ENCODE peak calls at places on chromosome 20, in eight cellular contexts. P, H, V, W, Z, A, E and K are unnamed samples.

GRCh38 chr20:50744143-50744792 is 12.9 kb downstream of the PARD6B start:
- DNase-seq in P (peak), H (no peak), V (peak), W (peak), Z (peak), A (peak), E (peak), K (peak)

GRCh38 chr20:41592516-41593192 is 25.5 kb downstream of the CHD6 start:
- DNase-seq in P (no peak), H (no peak), V (no peak), W (no peak), Z (no peak), A (no peak), E (no peak), K (no peak)

GRCh38 chr20:35315199-35316020 is 23.2 kb upstream of the FAM83C start:
- DNase-seq in P (no peak), H (no peak), V (no peak), W (no peak), Z (no peak), A (peak), E (no peak), K (peak)

GRCh38 chr20:22999756-23000155 is 35.4 kb upstream of the SSTR4 start:
- DNase-seq in P (no peak), H (no peak), V (no peak), W (no peak), Z (peak), A (no peak), E (no peak), K (no peak)

GRCh38 chr20:18066421-18067333 is 9.0 kb upstream of the OVOL2 start:
- DNase-seq in P (no peak), H (no peak), V (no peak), W (no peak), Z (peak), A (no peak), E (peak), K (no peak)

GRCh38 chr20:58139849-58140786 is 88.3 kb downstream of the ANKRD60 start:
- DNase-seq in P (no peak), H (no peak), V (no peak), W (no peak), Z (no peak), A (no peak), E (no peak), K (no peak)

GRCh38 chr20:34390769-34391447 is 27.8 kb downstream of the ITCH start:
- DNase-seq in P (no peak), H (no peak), V (peak), W (peak), Z (peak), A (peak), E (peak), K (peak)

GRCh38 chr20:32961956-32962517 is 42.2 kb downstream of the SUN5 start:
- DNase-seq in P (no peak), H (no peak), V (no peak), W (no peak), Z (no peak), A (no peak), E (no peak), K (no peak)

GRCh38 chr20:47818466-47818865 is 33.2 kb upstream of the SULF2 start:
- DNase-seq in P (no peak), H (no peak), V (no peak), W (no peak), Z (no peak), A (no peak), E (no peak), K (no peak)

GRCh38 chr20:62780696-62781095 is 15.6 kb upstream of the MRGBP start:
- DNase-seq in P (no peak), H (no peak), V (no peak), W (no peak), Z (no peak), A (no peak), E (no peak), K (no peak)

GRCh38 chr20:50585678-50586077 is 75.5 kb downstream of the PTPN1 start:
- DNase-seq in P (no peak), H (no peak), V (no peak), W (no peak), Z (no peak), A (no peak), E (no peak), K (no peak)

GRCh38 chr20:51338692-51339440 is 203.7 kb downstream of the NFATC2 start:
- DNase-seq in P (no peak), H (no peak), V (no peak), W (no peak), Z (peak), A (peak), E (no peak), K (peak)

GRCh38 chr20:20687319-20687718 is 25.1 kb downstream of the RALGAPA2 start:
- DNase-seq in P (no peak), H (no peak), V (no peak), W (no peak), Z (no peak), A (no peak), E (no peak), K (no peak)

GRCh38 chr20:47551841-47552240 is 50.2 kb downstream of the NCOA3 start:
- DNase-seq in P (no peak), H (no peak), V (no peak), W (no peak), Z (no peak), A (peak), E (peak), K (no peak)

GRCh38 chr20:63156221-63156671 is 59.7 kb downstream of the YTHDF1 start:
- DNase-seq in P (peak), H (no peak), V (no peak), W (no peak), Z (no peak), A (no peak), E (no peak), K (no peak)

GRCh38 chr20:60116128-60116909 is 158.1 kb downstream of the CDH26 start:
- DNase-seq in P (no peak), H (no peak), V (no peak), W (no peak), Z (no peak), A (no peak), E (no peak), K (no peak)

GRCh38 chr20:37901667-37902503 is 1.0 kb upstream of the VSTM2L start:
- DNase-seq in P (peak), H (peak), V (peak), W (peak), Z (peak), A (peak), E (peak), K (peak)

GRCh38 chr20:59788196-59788735 is 145.2 kb downstream of the SYCP2 start:
- DNase-seq in P (no peak), H (no peak), V (no peak), W (no peak), Z (no peak), A (no peak), E (no peak), K (no peak)

GRCh38 chr20:62739581-62740285 is 31.1 kb downstream of the NTSR1 start:
- DNase-seq in P (no peak), H (peak), V (peak), W (peak), Z (no peak), A (peak), E (no peak), K (no peak)

GRCh38 chr20:8756410-8756809 is 312.5 kb upstream of the PLCB4 start:
- DNase-seq in P (no peak), H (peak), V (peak), W (peak), Z (peak), A (peak), E (no peak), K (peak)

GRCh38 chr20:12053348-12053747 is 135.7 kb downstream of the BTBD3 start:
- DNase-seq in P (no peak), H (no peak), V (peak), W (peak), Z (peak), A (peak), E (peak), K (peak)

GRCh38 chr20:15446373-15446772 is 1109.0 kb upstream of the FLRT3 start:
- DNase-seq in P (peak), H (no peak), V (no peak), W (no peak), Z (peak), A (no peak), E (no peak), K (no peak)

GRCh38 chr20:46746972-46747371 is 37.5 kb downstream of the SLC2A10 start:
- DNase-seq in P (no peak), H (no peak), V (no peak), W (peak), Z (no peak), A (peak), E (no peak), K (peak)

GRCh38 chr20:35264755-35265154 is 13.2 kb downstream of the MMP24OS start:
- DNase-seq in P (no peak), H (no peak), V (no peak), W (no peak), Z (peak), A (peak), E (peak), K (no peak)

GRCh38 chr20:2338702-2339101 is 42.0 kb upstream of the TGM6 start:
- DNase-seq in P (no peak), H (no peak), V (no peak), W (no peak), Z (no peak), A (no peak), E (no peak), K (no peak)

GRCh38 chr20:42093542-42094440 is 475.6 kb upstream of the CHD6 start:
- DNase-seq in P (no peak), H (no peak), V (no peak), W (no peak), Z (no peak), A (no peak), E (no peak), K (no peak)

GRCh38 chr20:34022154-34022842 is 28.6 kb downstream of the RALY start:
- DNase-seq in P (no peak), H (no peak), V (no peak), W (no peak), Z (peak), A (peak), E (peak), K (no peak)

GRCh38 chr20:11296951-11297350 is 620.7 kb upstream of the BTBD3 start:
- DNase-seq in P (no peak), H (no peak), V (no peak), W (no peak), Z (peak), A (peak), E (peak), K (peak)

GRCh38 chr20:36461600-36462439 is 79.5 kb upstream of the MYL9 start:
- DNase-seq in P (peak), H (peak), V (no peak), W (peak), Z (peak), A (peak), E (peak), K (peak)

GRCh38 chr20:8647868-8648495 is 420.9 kb upstream of the PLCB4 start:
- DNase-seq in P (peak), H (no peak), V (no peak), W (no peak), Z (no peak), A (peak), E (no peak), K (peak)

GRCh38 chr20:31602779-31603441 is 2.2 kb upstream of the ID1 start:
- DNase-seq in P (no peak), H (no peak), V (no peak), W (peak), Z (peak), A (peak), E (no peak), K (peak)
- H3K4me3 ChIP-seq in P (no peak), H (no peak), V (no peak), W (peak), Z (peak), A (no peak), E (no peak), K (no peak)

DNA sequence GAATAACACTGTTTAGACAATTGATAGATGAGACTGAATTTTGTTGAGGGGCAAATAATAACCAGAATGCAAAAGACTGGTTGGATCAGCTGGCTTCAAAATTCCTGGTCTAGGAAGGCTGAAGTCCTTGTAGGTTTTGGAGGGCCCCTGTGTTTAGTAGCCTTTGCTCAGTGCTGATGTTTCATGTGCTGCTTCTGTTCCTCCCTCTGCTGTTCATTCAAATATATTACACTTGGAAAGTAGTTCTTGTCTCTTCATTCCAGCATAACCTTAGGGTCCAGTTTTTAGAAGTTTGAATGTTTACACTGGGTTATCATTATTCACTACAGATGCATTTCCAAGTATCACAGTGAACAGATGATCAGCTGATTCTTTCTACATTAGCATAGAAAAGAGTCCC is 72.5 kb downstream of the FLRT3 start:
- DNase-seq in P (no peak), H (no peak), V (peak), W (no peak), Z (peak), A (peak), E (peak), K (peak)
- TF ChIP-seq CTCF in P (no peak), H (no peak), V (peak), W (peak), Z (peak), A (peak), E (peak), K (peak)

DNA sequence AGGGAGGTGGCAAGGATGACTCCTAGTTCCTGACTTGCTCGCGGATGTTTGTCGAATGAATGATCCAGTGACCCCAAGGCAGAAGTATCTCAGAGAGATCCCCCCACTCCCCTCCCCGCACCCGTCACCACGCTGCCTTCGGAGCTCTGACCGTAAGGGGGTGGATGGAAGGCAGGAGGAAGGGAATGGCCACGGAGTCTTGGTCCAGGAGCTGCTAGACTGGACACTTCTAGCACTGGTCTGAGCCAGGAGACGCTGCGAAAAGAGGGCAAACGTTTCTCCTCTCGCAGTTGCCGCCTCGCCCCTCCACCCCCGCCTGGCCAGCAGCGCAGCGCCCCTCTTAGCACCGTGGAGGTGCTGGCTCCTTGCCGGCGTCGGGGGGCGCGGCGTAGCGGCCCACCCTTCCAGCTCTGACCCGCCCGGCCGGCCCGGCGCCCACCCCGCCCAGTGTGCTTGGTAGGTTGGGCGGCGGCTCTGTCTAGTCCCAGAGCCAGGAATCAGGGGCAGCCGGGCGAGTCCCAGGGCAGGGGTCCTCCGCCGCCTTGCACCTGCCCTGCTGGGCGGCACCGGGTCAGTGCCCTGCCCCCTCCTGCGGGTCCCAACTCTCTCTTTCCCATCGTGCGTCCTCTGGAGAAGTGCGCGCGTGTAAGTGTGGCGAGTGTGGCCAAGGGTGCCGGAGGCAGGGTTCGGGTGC is 2.4 kb upstream of the DBNDD2 start:
- DNase-seq in P (peak), H (no peak), V (no peak), W (no peak), Z (no peak), A (peak), E (peak), K (peak)
- H3K4me3 ChIP-seq in P (peak), H (peak), V (peak), W (peak), Z (peak), A (peak), E (peak), K (peak)

GRCh38 chr20:16533493-16533892 is 39.8 kb downstream of the KIF16B start:
- DNase-seq in P (no peak), H (no peak), V (no peak), W (no peak), Z (peak), A (peak), E (no peak), K (no peak)
- TF ChIP-seq CTCF in P (no peak), H (no peak), V (no peak), W (no peak), Z (no peak), A (no peak), E (no peak), K (no peak)

GRCh38 chr20:53576586-53577318 is 16.9 kb downstream of the ZNF217 start:
- DNase-seq in P (no peak), H (no peak), V (no peak), W (no peak), Z (no peak), A (no peak), E (no peak), K (no peak)

GRCh38 chr20:53580376-53581111 is 13.1 kb downstream of the ZNF217 start:
- DNase-seq in P (no peak), H (no peak), V (no peak), W (no peak), Z (no peak), A (no peak), E (no peak), K (peak)

GRCh38 chr20:53579581-53580375 is 13.9 kb downstream of the ZNF217 start:
- DNase-seq in P (no peak), H (no peak), V (no peak), W (peak), Z (peak), A (peak), E (no peak), K (peak)

GRCh38 chr20:53579266-53579580 is 14.4 kb downstream of the ZNF217 start:
- DNase-seq in P (no peak), H (no peak), V (no peak), W (no peak), Z (no peak), A (no peak), E (no peak), K (no peak)

DNA sequence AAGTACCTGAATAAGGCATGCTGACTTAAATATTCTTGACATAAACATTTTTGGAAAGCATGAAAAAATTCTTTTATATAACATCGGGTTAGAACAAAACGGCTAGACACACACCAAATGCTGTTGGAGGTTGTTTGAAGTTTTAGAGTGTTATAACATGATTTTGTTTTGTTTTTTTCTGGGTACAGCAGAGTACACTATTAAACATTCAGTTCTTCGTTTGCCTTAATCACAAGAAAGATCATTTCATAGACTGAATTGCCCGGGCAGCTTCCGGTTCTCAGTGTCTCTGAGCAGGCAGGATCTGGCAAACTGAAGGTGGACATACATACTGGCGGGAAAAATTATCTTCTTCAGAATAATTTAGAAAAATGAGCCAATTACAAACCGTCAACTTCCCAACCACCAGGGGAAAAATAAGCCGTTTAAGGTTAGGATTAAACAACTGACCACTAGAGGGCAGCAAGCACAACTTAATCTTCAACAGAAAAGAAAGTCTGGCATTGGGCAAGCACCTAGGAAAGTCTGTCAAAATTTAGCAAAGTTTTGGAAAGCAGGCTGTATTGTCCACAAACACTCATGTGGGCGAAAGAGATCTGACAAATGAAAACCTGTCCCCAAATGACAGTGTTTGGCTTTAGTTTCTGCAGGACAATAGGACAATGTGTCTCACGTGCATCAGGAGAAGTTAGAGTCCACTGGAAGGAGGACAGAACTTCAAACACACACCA is 15.0 kb downstream of the ZNF217 start:
- DNase-seq in P (peak), H (no peak), V (peak), W (peak), Z (peak), A (peak), E (peak), K (peak)
- H3K4me3 ChIP-seq in P (no peak), H (peak), V (peak), W (peak), Z (no peak), A (peak), E (no peak), K (peak)

GRCh38 chr20:4326194-4327065 is 311.1 kb upstream of the RNF24 start:
- DNase-seq in P (no peak), H (no peak), V (no peak), W (no peak), Z (no peak), A (peak), E (no peak), K (no peak)
- TF ChIP-seq CTCF in P (no peak), H (no peak), V (no peak), W (no peak), Z (no peak), A (no peak), E (no peak), K (no peak)

GRCh38 chr20:49285813-49286494 is 8.1 kb upstream of the ZNFX1 start:
- DNase-seq in P (no peak), H (no peak), V (no peak), W (no peak), Z (no peak), A (no peak), E (no peak), K (no peak)

GRCh38 chr20:49288250-49288751 is 10.4 kb upstream of the ZNFX1 start:
- DNase-seq in P (no peak), H (no peak), V (no peak), W (no peak), Z (no peak), A (no peak), E (no peak), K (no peak)

GRCh38 chr20:49287555-49288249 is 9.8 kb upstream of the ZNFX1 start:
- DNase-seq in P (no peak), H (no peak), V (no peak), W (no peak), Z (peak), A (peak), E (no peak), K (peak)

GRCh38 chr20:49285233-49285668 is 7.4 kb upstream of the ZNFX1 start:
- DNase-seq in P (no peak), H (no peak), V (no peak), W (no peak), Z (no peak), A (no peak), E (no peak), K (no peak)

GRCh38 chr20:49286689-49287551 is 9.1 kb upstream of the ZNFX1 start:
- DNase-seq in P (no peak), H (no peak), V (no peak), W (no peak), Z (no peak), A (peak), E (peak), K (no peak)
- H3K4me3 ChIP-seq in P (no peak), H (no peak), V (peak), W (no peak), Z (no peak), A (no peak), E (peak), K (no peak)